ENCODE peak calls at places on chromosomes 5 and 9, in six cellular contexts. Z, T, I, K, N and C are unnamed samples.

GRCh38 chr5:79093762-79094161 is 17.8 kb upstream of the BHMT start:
- DNase-seq in Z (no peak), T (no peak), I (no peak), K (no peak), N (no peak), C (no peak)

GRCh38 chr5:143400541-143401252 is 2.8 kb downstream of the NR3C1 start:
- DNase-seq in Z (no peak), T (no peak), I (peak), K (peak), N (no peak), C (no peak)

GRCh38 chr9:86470326-86470725 is 116.1 kb upstream of the TUT7 start:
- DNase-seq in Z (no peak), T (no peak), I (no peak), K (peak), N (no peak), C (no peak)

GRCh38 chr5:80034559-80034958 is 589 bp upstream of the THBS4 start:
- DNase-seq in Z (no peak), T (no peak), I (no peak), K (no peak), N (no peak), C (no peak)

GRCh38 chr5:172303090-172303995 is 19.8 kb upstream of the UBTD2 start:
- DNase-seq in Z (no peak), T (no peak), I (peak), K (peak), N (no peak), C (no peak)

GRCh38 chr5:3600106-3600997 is 4.7 kb downstream of the IRX1 start:
- DNase-seq in Z (no peak), T (no peak), I (no peak), K (no peak), N (peak), C (no peak)

GRCh38 chr5:142326480-142326938 is 1.7 kb upstream of the SPRY4 start:
- DNase-seq in Z (no peak), T (no peak), I (no peak), K (no peak), N (no peak), C (no peak)

GRCh38 chr5:143636951-143637528 is 174.9 kb upstream of the HMHB1 start:
- DNase-seq in Z (no peak), T (no peak), I (no peak), K (peak), N (no peak), C (no peak)

GRCh38 chr5:123119334-123119986 is 30.4 kb downstream of the PRDM6 start:
- DNase-seq in Z (no peak), T (peak), I (peak), K (peak), N (peak), C (peak)

GRCh38 chr5:82986404-82986803 is 90.8 kb downstream of the TMEM167A start:
- DNase-seq in Z (no peak), T (no peak), I (no peak), K (no peak), N (no peak), C (no peak)

GRCh38 chr5:111792659-111793058 is 35.7 kb upstream of the NREP start:
- DNase-seq in Z (no peak), T (no peak), I (no peak), K (no peak), N (no peak), C (peak)

GRCh38 chr5:36450229-36451024 is 148.7 kb upstream of the RANBP3L start:
- DNase-seq in Z (no peak), T (no peak), I (no peak), K (no peak), N (no peak), C (peak)

GRCh38 chr9:115276621-115277020 is 158.7 kb upstream of the TNC start:
- DNase-seq in Z (no peak), T (no peak), I (peak), K (no peak), N (no peak), C (no peak)

GRCh38 chr5:164504141-164504772 is 998.8 kb downstream of the MAT2B start:
- DNase-seq in Z (no peak), T (no peak), I (peak), K (peak), N (peak), C (peak)

GRCh38 chr9:114119242-114120191 is 20.4 kb upstream of the KIF12 start:
- DNase-seq in Z (no peak), T (no peak), I (no peak), K (no peak), N (no peak), C (no peak)

DNA sequence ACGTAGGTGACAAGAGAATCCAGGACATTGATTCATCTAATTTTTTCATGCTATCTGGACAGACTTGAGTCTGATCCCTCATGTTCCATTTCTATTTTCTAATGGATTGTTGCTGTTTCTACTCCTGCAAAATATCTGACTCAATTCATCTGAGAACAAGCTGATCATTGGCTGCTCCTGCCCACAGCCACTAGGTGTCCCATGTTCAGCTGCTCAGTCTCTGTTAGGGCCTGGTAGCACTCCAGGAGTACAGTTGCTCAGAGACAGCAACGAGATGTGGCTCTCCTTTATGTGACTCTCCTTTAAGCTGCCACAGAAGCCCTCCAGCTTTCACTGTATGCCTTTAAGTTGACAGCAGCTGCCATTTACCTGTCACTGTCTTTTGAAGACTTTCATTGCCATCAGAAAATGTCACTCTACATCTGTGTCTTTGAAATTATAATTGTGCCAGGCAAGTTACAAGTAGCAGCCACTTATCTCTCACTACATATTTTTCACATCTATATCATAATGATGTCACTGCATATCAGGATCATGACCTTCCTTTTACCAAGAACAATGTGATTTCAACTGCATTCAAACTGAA is 1944.2 kb upstream of the NUDT12 start:
- DNase-seq in Z (no peak), T (no peak), I (peak), K (peak), N (peak), C (no peak)
- TF ChIP-seq CTCF in Z (no peak), T (no peak), I (no peak), K (peak), N (peak), C (no peak)

DNA sequence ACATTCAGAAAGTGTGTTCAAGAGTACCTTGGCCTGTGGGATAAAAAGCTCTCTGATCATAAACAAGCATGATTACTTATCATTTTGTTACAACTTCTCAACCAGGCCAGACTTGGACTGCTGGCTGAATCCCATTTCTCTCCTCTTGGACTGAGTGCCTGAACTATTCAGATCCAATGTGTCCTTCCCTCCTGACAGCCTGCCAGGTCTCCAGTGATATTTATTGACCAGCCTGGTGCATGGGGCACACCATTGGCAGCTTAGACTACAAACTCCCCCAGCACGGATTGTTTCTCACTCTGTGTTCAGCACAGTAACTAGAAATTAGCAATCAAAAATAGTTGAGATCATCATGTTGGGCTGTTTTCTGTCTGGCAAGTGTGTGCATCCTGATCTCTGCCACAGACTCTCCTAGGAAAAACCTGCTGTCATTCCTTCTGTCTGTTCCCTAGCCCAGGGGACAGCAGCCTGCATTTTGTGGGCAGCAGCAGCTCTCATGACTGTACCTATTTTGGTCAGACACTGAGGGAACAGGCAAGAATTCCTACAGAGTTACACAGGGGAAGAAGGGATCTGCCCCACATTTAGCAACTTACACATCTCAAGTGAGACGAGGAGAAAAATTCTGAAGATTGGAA is 348.1 kb downstream of the ADAMTS6 start:
- DNase-seq in Z (no peak), T (no peak), I (no peak), K (no peak), N (no peak), C (no peak)
- TF ChIP-seq CTCF in Z (no peak), T (no peak), I (no peak), K (no peak), N (no peak), C (no peak)

GRCh38 chr5:125226825-125227224 is 480.4 kb upstream of the ZNF608 start:
- DNase-seq in Z (no peak), T (no peak), I (no peak), K (no peak), N (no peak), C (no peak)

GRCh38 chr5:125229556-125229955 is 483.1 kb upstream of the ZNF608 start:
- DNase-seq in Z (no peak), T (no peak), I (no peak), K (no peak), N (no peak), C (no peak)

GRCh38 chr5:125225424-125225823 is 479.0 kb upstream of the ZNF608 start:
- DNase-seq in Z (no peak), T (no peak), I (no peak), K (no peak), N (no peak), C (no peak)

GRCh38 chr5:125228358-125228757 is 481.9 kb upstream of the ZNF608 start:
- DNase-seq in Z (no peak), T (no peak), I (no peak), K (no peak), N (no peak), C (no peak)

GRCh38 chr5:125227333-125228075 is 481.1 kb upstream of the ZNF608 start:
- DNase-seq in Z (no peak), T (no peak), I (peak), K (peak), N (peak), C (peak)
- TF ChIP-seq CTCF in Z (peak), T (no peak), I (peak), K (peak), N (peak), C (peak)

GRCh38 chr9:128921881-128922763 is 1.3 kb downstream of the PHYHD1 start:
- DNase-seq in Z (peak), T (peak), I (no peak), K (peak), N (peak), C (peak)
- TF ChIP-seq CTCF in Z (peak), T (peak), I (no peak), K (no peak), N (no peak), C (peak)